ENCODE peak calls at places on chromosomes 4 and X, in ten cellular contexts. H is progenitor cell of endocrine pancreas, V is right atrium auricular region, P is HFF-Myc, E is WTC11, I is nephron progenitor cell, M is body of pancreas, T is tibial artery, Q is GM10248, O is fibroblast of mammary gland. G is an unnamed sample.
A peak's percentile ranks its signal among the peaks of the same experiment; 100 is the strongest.

GRCh38 chrX:71532078-71532752 is 689 bp upstream of the OGT start:
- DNase-seq in H (no peak), V (no peak), P (no peak), E (no peak), I (no peak), M (peak; percentile 14), T (no peak), Q (no peak), O (peak; percentile 82), G (no peak)

GRCh38 chr4:2902126-2902525 is 58.5 kb downstream of the ADD1 start:
- DNase-seq in H (no peak), V (no peak), P (no peak), E (no peak), I (no peak), M (no peak), T (no peak), Q (no peak), O (no peak), G (no peak)

GRCh38 chrX:108167211-108167872 is 75.8 kb downstream of the ATG4A start:
- DNase-seq in H (no peak), V (no peak), P (no peak), E (no peak), I (no peak), M (no peak), T (no peak), Q (no peak), O (peak; percentile 72), G (no peak)

GRCh38 chr4:38752393-38752961 is 30.3 kb downstream of the TLR10 start:
- DNase-seq in H (no peak), V (no peak), P (no peak), E (no peak), I (no peak), M (no peak), T (no peak), Q (peak; percentile 69), O (peak; percentile 73), G (no peak)

GRCh38 chrX:48465336-48465933 is 4.6 kb downstream of the SLC38A5 start:
- DNase-seq in H (no peak), V (no peak), P (peak; percentile 65), E (no peak), I (no peak), M (peak; percentile 16), T (no peak), Q (no peak), O (peak; percentile 94), G (no peak)

GRCh38 chr4:5753766-5754528 is 42.9 kb downstream of the EVC start:
- DNase-seq in H (no peak), V (peak; percentile 51), P (peak; percentile 89), E (no peak), I (no peak), M (no peak), T (peak; percentile 65), Q (no peak), O (peak; percentile 98), G (peak; percentile 81)

GRCh38 chr4:85486425-85487101 is 11.6 kb downstream of the ARHGAP24 start:
- DNase-seq in H (no peak), V (no peak), P (no peak), E (no peak), I (no peak), M (no peak), T (no peak), Q (no peak), O (peak; percentile 65), G (no peak)

GRCh38 chrX:125172531-125172930 is 147.1 kb upstream of the TEX13C start:
- DNase-seq in H (no peak), V (no peak), P (no peak), E (no peak), I (no peak), M (no peak), T (no peak), Q (no peak), O (no peak), G (no peak)

GRCh38 chrX:9595131-9595530 is 130.3 kb downstream of the TBL1X start:
- DNase-seq in H (no peak), V (no peak), P (no peak), E (no peak), I (no peak), M (no peak), T (no peak), Q (no peak), O (peak; percentile 35), G (no peak)

GRCh38 chrX:9593756-9594155 is 128.9 kb downstream of the TBL1X start:
- DNase-seq in H (no peak), V (no peak), P (no peak), E (no peak), I (no peak), M (no peak), T (no peak), Q (no peak), O (no peak), G (no peak)

GRCh38 chrX:9596837-9597236 is 132.0 kb downstream of the TBL1X start:
- DNase-seq in H (no peak), V (no peak), P (no peak), E (no peak), I (no peak), M (no peak), T (no peak), Q (no peak), O (no peak), G (no peak)

GRCh38 chrX:9597361-9598035 is 132.6 kb downstream of the TBL1X start:
- DNase-seq in H (no peak), V (no peak), P (no peak), E (no peak), I (peak; percentile 11), M (no peak), T (no peak), Q (no peak), O (peak; percentile 10), G (peak; percentile 40)

DNA sequence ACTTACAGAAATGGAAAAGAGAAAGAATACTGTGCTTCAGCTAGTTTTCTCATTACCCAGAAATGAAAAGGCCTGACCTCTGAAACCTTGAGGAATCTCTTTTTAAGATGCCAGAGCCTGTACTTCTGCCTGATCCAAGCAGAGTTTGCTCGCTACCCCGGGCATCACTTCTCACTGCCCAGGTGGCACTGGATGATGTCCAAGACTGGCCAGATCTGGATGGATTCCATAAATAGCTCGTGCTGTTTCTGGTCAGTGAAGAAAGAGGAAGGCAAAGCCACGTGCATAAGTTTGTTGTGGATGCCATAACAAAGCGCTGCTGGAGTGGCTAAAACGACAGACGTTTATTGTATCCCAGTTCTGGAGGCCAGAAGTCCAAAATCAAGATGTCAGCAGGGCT is 133.5 kb downstream of the TBL1X start:
- DNase-seq in H (no peak), V (no peak), P (no peak), E (no peak), I (no peak), M (peak; percentile 37), T (no peak), Q (no peak), O (no peak), G (no peak)
- TF ChIP-seq CTCF in H (no peak), V (no peak), P (no peak), E (no peak), I (no peak), M (no peak), T (no peak), Q (no peak), O (no peak), G (no peak)

DNA sequence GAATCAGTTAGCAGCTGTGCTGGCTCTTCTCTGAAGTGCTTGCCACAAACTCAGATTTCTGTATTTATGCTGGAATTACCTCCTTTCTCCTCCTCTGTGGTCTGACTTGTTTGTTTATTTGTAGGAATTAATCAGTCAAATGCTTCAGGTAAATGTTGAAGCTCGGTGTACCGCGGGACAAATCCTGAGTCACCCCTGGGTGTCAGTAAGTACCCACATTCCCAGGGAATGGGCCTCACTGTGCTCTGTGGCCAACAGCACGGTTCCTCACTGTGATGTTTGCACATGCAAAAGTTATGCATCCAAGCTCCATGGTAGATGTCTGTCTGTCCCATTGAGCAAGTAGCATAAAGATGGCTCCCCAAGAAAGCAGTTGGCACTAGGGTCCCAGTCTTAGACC is 169.9 kb downstream of the DCLK2 start:
- DNase-seq in H (no peak), V (no peak), P (no peak), E (no peak), I (no peak), M (no peak), T (no peak), Q (no peak), O (no peak), G (no peak)
- TF ChIP-seq CTCF in H (no peak), V (no peak), P (no peak), E (no peak), I (no peak), M (no peak), T (no peak), Q (no peak), O (no peak), G (no peak)

GRCh38 chr4:113355550-113356371 is 306.3 kb downstream of the ANK2 start:
- DNase-seq in H (no peak), V (peak; percentile 63), P (peak; percentile 35), E (no peak), I (no peak), M (no peak), T (no peak), Q (peak; percentile 68), O (peak; percentile 96), G (no peak)

GRCh38 chr4:113356452-113356851 is 307.0 kb downstream of the ANK2 start:
- DNase-seq in H (no peak), V (no peak), P (no peak), E (no peak), I (no peak), M (no peak), T (no peak), Q (no peak), O (no peak), G (no peak)

DNA sequence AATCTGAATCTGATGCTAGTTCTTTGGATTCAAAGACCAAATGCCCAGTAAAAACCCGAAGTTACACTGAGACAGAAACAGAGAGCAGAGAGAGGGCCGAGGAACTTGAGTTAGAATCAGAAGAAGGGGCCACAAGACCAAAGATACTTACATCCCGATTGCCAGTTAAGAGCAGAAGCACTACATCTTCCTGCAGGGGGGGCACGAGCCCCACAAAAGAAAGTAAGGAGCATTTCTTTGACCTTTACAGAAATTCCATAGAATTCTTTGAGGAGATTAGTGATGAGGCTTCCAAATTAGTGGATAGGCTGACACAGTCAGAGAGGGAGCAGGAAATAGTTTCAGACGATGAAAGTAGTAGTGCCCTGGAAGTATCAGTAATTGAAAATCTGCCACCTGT is 309.3 kb downstream of the ANK2 start:
- DNase-seq in H (no peak), V (no peak), P (no peak), E (no peak), I (no peak), M (no peak), T (no peak), Q (no peak), O (no peak), G (no peak)
- TF ChIP-seq CTCF in H (no peak), V (no peak), P (no peak), E (no peak), I (no peak), M (no peak), T (no peak), Q (peak; percentile 12), O (no peak), G (no peak)

GRCh38 chr4:20298986-20299385 is 47.3 kb downstream of the SLIT2 start:
- DNase-seq in H (no peak), V (no peak), P (no peak), E (no peak), I (no peak), M (no peak), T (no peak), Q (no peak), O (peak; percentile 34), G (no peak)

GRCh38 chr4:20297800-20298199 is 46.1 kb downstream of the SLIT2 start:
- DNase-seq in H (no peak), V (no peak), P (no peak), E (no peak), I (no peak), M (no peak), T (no peak), Q (no peak), O (no peak), G (no peak)

GRCh38 chr4:20297246-20297645 is 45.5 kb downstream of the SLIT2 start:
- DNase-seq in H (no peak), V (no peak), P (no peak), E (no peak), I (no peak), M (no peak), T (no peak), Q (no peak), O (peak; percentile 16), G (no peak)

GRCh38 chr4:20301161-20301560 is 49.5 kb downstream of the SLIT2 start:
- DNase-seq in H (no peak), V (no peak), P (no peak), E (no peak), I (no peak), M (no peak), T (no peak), Q (no peak), O (no peak), G (no peak)

DNA sequence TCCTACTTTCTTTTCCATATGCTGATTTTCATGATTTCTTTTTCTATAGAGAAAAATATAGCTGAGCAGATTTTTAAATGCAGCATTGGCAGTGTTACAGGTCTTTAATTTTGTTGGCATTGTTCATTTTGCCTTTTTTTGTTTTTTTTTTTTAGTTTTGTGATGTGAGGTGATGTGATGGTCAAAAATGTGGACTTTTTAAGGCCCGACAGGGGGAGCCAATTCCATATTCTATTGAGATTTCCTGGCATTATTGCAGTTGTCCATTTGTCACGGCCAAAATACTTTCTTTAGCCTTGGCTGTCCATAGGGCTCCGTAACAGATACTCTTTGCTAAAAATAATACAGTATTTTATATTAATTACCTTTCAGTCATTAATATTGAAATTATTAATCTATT is 47.8 kb downstream of the SLIT2 start:
- DNase-seq in H (no peak), V (no peak), P (no peak), E (no peak), I (peak; percentile 15), M (no peak), T (no peak), Q (no peak), O (peak; percentile 68), G (no peak)
- TF ChIP-seq CTCF in H (peak; percentile 51), V (peak; percentile 36), P (no peak), E (no peak), I (peak; percentile 42), M (no peak), T (no peak), Q (peak; percentile 22), O (peak; percentile 60), G (peak; percentile 75)

G was measured in osteocyte.